ENCODE peak calls at places on chromosomes 1 and 21, in four cellular contexts. One of them, this sample, is unnamed.

GRCh38 chr1:152869808-152870419 is 8.2 kb upstream of the SMCP start:
- DNase-seq in IMR-90: peak; percentile 51
- DNase-seq in K562: peak; percentile 81
- DNase-seq in PC-9: peak; percentile 14
- DNase-seq in this sample: peak; percentile 89

GRCh38 chr21:31335957-31336738 is 7.9 kb downstream of the TIAM1 start:
- DNase-seq in IMR-90: peak; percentile 95
- DNase-seq in K562: no peak
- DNase-seq in PC-9: no peak
- DNase-seq in this sample: no peak

GRCh38 chr1:205928256-205928655 is 15.0 kb downstream of the SLC26A9 start:
- DNase-seq in IMR-90: no peak
- DNase-seq in K562: no peak
- DNase-seq in PC-9: no peak
- DNase-seq in this sample: no peak

GRCh38 chr1:110225212-110225611 is 15.1 kb downstream of the KCNC4 start:
- DNase-seq in IMR-90: no peak
- DNase-seq in K562: no peak
- DNase-seq in PC-9: no peak
- DNase-seq in this sample: no peak

GRCh38 chr1:983736-984475 is 2.0 kb upstream of the PERM1 start:
- DNase-seq in IMR-90: no peak
- DNase-seq in K562: peak; percentile 90
- DNase-seq in PC-9: peak; percentile 55
- DNase-seq in this sample: peak; percentile 70

GRCh38 chr1:36446261-36446660 is 4.0 kb downstream of the OSCP1 start:
- DNase-seq in IMR-90: no peak
- DNase-seq in K562: peak; percentile 57
- DNase-seq in PC-9: no peak
- DNase-seq in this sample: peak; percentile 60

GRCh38 chr1:152516082-152516481 is 1.8 kb downstream of the CRCT1 start:
- DNase-seq in IMR-90: no peak
- DNase-seq in K562: no peak
- DNase-seq in PC-9: no peak
- DNase-seq in this sample: no peak

GRCh38 chr1:23196627-23197328 is 20.5 kb downstream of the HTR1D start:
- DNase-seq in IMR-90: peak; percentile 98
- DNase-seq in K562: no peak
- DNase-seq in PC-9: peak; percentile 84
- DNase-seq in this sample: no peak

GRCh38 chr1:110674337-110675059 is at the start of gene KCNA3:
- DNase-seq in IMR-90: no peak
- DNase-seq in K562: no peak
- DNase-seq in PC-9: no peak
- DNase-seq in this sample: no peak

GRCh38 chr1:7645751-7646048 is 125.4 kb upstream of the VAMP3 start:
- DNase-seq in IMR-90: no peak
- DNase-seq in K562: no peak
- DNase-seq in PC-9: no peak
- DNase-seq in this sample: no peak

GRCh38 chr1:96632045-96632664 is 89.4 kb upstream of the PTBP2 start:
- DNase-seq in IMR-90: no peak
- DNase-seq in K562: no peak
- DNase-seq in PC-9: no peak
- DNase-seq in this sample: no peak

GRCh38 chr1:153262462-153263157 is 3.1 kb downstream of the LORICRIN start:
- DNase-seq in IMR-90: no peak
- DNase-seq in K562: no peak
- DNase-seq in PC-9: no peak
- DNase-seq in this sample: no peak

GRCh38 chr1:207603777-207604176 is 41.2 kb upstream of the CR1L start:
- DNase-seq in IMR-90: peak; percentile 57
- DNase-seq in K562: no peak
- DNase-seq in PC-9: no peak
- DNase-seq in this sample: no peak

GRCh38 chr1:232218955-232219865 is 410.7 kb downstream of the SIPA1L2 start:
- DNase-seq in IMR-90: no peak
- DNase-seq in K562: no peak
- DNase-seq in PC-9: no peak
- DNase-seq in this sample: no peak

GRCh38 chr1:26788515-26788785 is 700 bp downstream of the PIGV start:
- DNase-seq in IMR-90: no peak
- DNase-seq in K562: no peak
- DNase-seq in PC-9: no peak
- DNase-seq in this sample: no peak

GRCh38 chr1:214404154-214404553 is 123.2 kb downstream of the SMYD2 start:
- DNase-seq in IMR-90: peak; percentile 88
- DNase-seq in K562: no peak
- DNase-seq in PC-9: no peak
- DNase-seq in this sample: peak; percentile 63

GRCh38 chr1:181208967-181209366 is 120.5 kb downstream of the IER5 start:
- DNase-seq in IMR-90: no peak
- DNase-seq in K562: no peak
- DNase-seq in PC-9: no peak
- DNase-seq in this sample: no peak

GRCh38 chr1:46188295-46189030 is 9.8 kb downstream of the POMGNT1 start:
- DNase-seq in IMR-90: no peak
- DNase-seq in K562: peak; percentile 44
- DNase-seq in PC-9: peak; percentile 74
- DNase-seq in this sample: no peak

GRCh38 chr1:45410850-45411509 is 70.7 kb upstream of the MUTYH start:
- DNase-seq in IMR-90: no peak
- DNase-seq in K562: no peak
- DNase-seq in PC-9: peak; percentile 66
- DNase-seq in this sample: no peak

GRCh38 chr1:47948126-47948525 is 49.1 kb downstream of the TRABD2B start:
- DNase-seq in IMR-90: no peak
- DNase-seq in K562: no peak
- DNase-seq in PC-9: no peak
- DNase-seq in this sample: no peak

GRCh38 chr1:153649137-153649866 is 9.2 kb upstream of the SNAPIN start:
- DNase-seq in IMR-90: no peak
- DNase-seq in K562: peak; percentile 32
- DNase-seq in PC-9: no peak
- DNase-seq in this sample: no peak

GRCh38 chr1:34840426-34840825 is 19.1 kb downstream of the SMIM12 start:
- DNase-seq in IMR-90: no peak
- DNase-seq in K562: no peak
- DNase-seq in PC-9: no peak
- DNase-seq in this sample: no peak

GRCh38 chr1:43446881-43447835 is 6.6 kb downstream of the HYI start:
- DNase-seq in IMR-90: no peak
- DNase-seq in K562: no peak
- DNase-seq in PC-9: no peak
- DNase-seq in this sample: no peak

GRCh38 chr1:159000627-159001026 is 9.1 kb upstream of the IFI16 start:
- DNase-seq in IMR-90: peak; percentile 94
- DNase-seq in K562: no peak
- DNase-seq in PC-9: peak; percentile 56
- DNase-seq in this sample: no peak

GRCh38 chr1:213960963-213961362 is 26.8 kb upstream of the PROX1 start:
- DNase-seq in IMR-90: no peak
- DNase-seq in K562: no peak
- DNase-seq in PC-9: no peak
- DNase-seq in this sample: no peak

GRCh38 chr1:211236633-211237321 is 22.4 kb upstream of the RCOR3 start:
- DNase-seq in IMR-90: peak; percentile 17
- DNase-seq in K562: no peak
- DNase-seq in PC-9: no peak
- DNase-seq in this sample: no peak

GRCh38 chr1:235783148-235783776 is 83.4 kb downstream of the LYST start:
- DNase-seq in IMR-90: peak; percentile 73
- DNase-seq in K562: no peak
- DNase-seq in PC-9: peak; percentile 9
- DNase-seq in this sample: peak; percentile 69

GRCh38 chr1:7299329-7299799 is 471.7 kb upstream of the VAMP3 start:
- DNase-seq in IMR-90: peak; percentile 100
- DNase-seq in K562: no peak
- DNase-seq in PC-9: peak; percentile 9
- DNase-seq in this sample: no peak

GRCh38 chr1:109148838-109149555 is 35.1 kb downstream of the ELAPOR1 start:
- DNase-seq in IMR-90: no peak
- DNase-seq in K562: no peak
- DNase-seq in PC-9: no peak
- DNase-seq in this sample: no peak

GRCh38 chr1:91731815-91732214 is 154.1 kb downstream of the TGFBR3 start:
- DNase-seq in IMR-90: peak; percentile 49
- DNase-seq in K562: no peak
- DNase-seq in PC-9: peak; percentile 57
- DNase-seq in this sample: no peak

GRCh38 chr1:47656719-47657685 is 219.2 kb downstream of the FOXD2 start:
- DNase-seq in IMR-90: peak; percentile 39
- DNase-seq in K562: no peak
- DNase-seq in PC-9: no peak
- DNase-seq in this sample: no peak

GRCh38 chr1:226003502-226004170 is 4.5 kb upstream of the SDE2 start:
- DNase-seq in IMR-90: no peak
- DNase-seq in K562: no peak
- DNase-seq in PC-9: no peak
- DNase-seq in this sample: no peak

GRCh38 chr1:226001088-226001487 is 1.9 kb upstream of the SDE2 start:
- DNase-seq in IMR-90: no peak
- DNase-seq in K562: no peak
- DNase-seq in PC-9: no peak
- DNase-seq in this sample: no peak

GRCh38 chr1:226001852-226002666 is 2.9 kb upstream of the SDE2 start:
- DNase-seq in IMR-90: no peak
- DNase-seq in K562: peak; percentile 64
- DNase-seq in PC-9: peak; percentile 28
- DNase-seq in this sample: no peak

GRCh38 chr1:226004396-226004795 is 5.3 kb upstream of the SDE2 start:
- DNase-seq in IMR-90: no peak
- DNase-seq in K562: no peak
- DNase-seq in PC-9: no peak
- DNase-seq in this sample: no peak

DNA sequence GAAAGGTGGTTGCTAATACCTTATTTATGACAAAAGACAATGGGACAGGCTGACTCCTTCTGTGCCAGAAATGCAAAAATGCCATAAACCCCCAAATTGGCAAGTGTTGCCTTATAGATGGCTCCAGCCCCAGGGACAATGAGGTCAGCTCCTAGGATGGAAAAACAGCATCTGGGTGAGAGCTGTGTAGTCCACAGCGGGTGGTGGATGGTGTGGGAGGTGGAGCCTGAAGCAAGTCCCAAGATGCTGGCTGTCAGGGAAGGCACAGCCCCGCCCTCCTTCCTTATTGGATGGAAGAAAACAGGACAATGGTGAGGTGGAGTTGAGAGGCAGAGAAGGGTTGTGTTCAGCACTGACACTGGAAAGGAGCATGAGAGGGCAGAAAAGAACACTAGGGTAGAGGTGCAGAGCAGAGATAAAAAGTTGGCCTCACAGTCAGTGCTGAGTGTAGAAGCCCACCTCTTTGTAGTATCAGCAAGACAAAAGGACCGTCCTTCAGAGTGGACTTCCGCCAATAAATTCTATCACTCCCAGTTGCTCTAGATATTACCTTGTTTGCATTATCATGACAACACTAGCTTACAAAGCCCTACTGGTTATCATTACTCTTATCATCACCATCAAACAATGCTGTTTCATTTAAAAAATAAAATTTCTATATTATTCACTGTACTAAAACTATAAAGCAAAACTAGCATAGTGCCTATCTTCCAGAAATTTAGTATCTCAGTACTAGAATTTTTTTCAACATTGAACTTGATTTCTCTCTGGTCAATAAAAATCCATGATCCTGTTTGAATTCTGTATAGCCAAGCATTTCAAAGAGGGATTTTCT is 3.7 kb upstream of the SDE2 start:
- DNase-seq in IMR-90: peak; percentile 6
- DNase-seq in K562: peak; percentile 81
- DNase-seq in PC-9: peak; percentile 35
- DNase-seq in this sample: no peak
- H3K4me3 ChIP-seq in IMR-90: no peak overlapping the region
- H3K4me3 ChIP-seq in K562: no peak overlapping the region
- H3K4me3 ChIP-seq in PC-9: no peak overlapping the region
- H3K4me3 ChIP-seq in this sample: no peak overlapping the region

GRCh38 chr1:15410884-15411245 is 1.2 kb downstream of the EFHD2 start:
- DNase-seq in IMR-90: no peak
- DNase-seq in K562: no peak
- DNase-seq in PC-9: no peak
- DNase-seq in this sample: no peak
- H3K4me2 ChIP-seq in IMR-90: peak overlapping the region; percentile 73
- H3K4me2 ChIP-seq in K562: peak overlapping the region; percentile 82
- H3K4me2 ChIP-seq in PC-9: peak overlapping the region; percentile 94
- H3K4me2 ChIP-seq in this sample: peak overlapping the region; percentile 97

GRCh38 chr1:248007778-248008177 is 5.7 kb upstream of the OR2L5 start:
- DNase-seq in IMR-90: no peak
- DNase-seq in K562: no peak
- DNase-seq in PC-9: no peak
- DNase-seq in this sample: no peak
- H3K4me3 ChIP-seq in IMR-90: no peak overlapping the region
- H3K4me3 ChIP-seq in K562: no peak overlapping the region
- H3K4me3 ChIP-seq in PC-9: no peak overlapping the region
- H3K4me3 ChIP-seq in this sample: no peak overlapping the region

GRCh38 chr1:2177541-2177940 is 17.0 kb downstream of the FAAP20 start:
- DNase-seq in IMR-90: no peak
- DNase-seq in K562: no peak
- DNase-seq in PC-9: no peak
- DNase-seq in this sample: no peak

GRCh38 chr1:2175055-2175414 is 19.5 kb downstream of the FAAP20 start:
- DNase-seq in IMR-90: no peak
- DNase-seq in K562: no peak
- DNase-seq in PC-9: no peak
- DNase-seq in this sample: no peak

GRCh38 chr1:2174348-2175054 is 20.1 kb downstream of the FAAP20 start:
- DNase-seq in IMR-90: peak; percentile 54
- DNase-seq in K562: peak; percentile 88
- DNase-seq in PC-9: peak; percentile 56
- DNase-seq in this sample: peak; percentile 60

GRCh38 chr1:2176615-2177014 is 18.0 kb downstream of the FAAP20 start:
- DNase-seq in IMR-90: no peak
- DNase-seq in K562: no peak
- DNase-seq in PC-9: no peak
- DNase-seq in this sample: no peak

DNA sequence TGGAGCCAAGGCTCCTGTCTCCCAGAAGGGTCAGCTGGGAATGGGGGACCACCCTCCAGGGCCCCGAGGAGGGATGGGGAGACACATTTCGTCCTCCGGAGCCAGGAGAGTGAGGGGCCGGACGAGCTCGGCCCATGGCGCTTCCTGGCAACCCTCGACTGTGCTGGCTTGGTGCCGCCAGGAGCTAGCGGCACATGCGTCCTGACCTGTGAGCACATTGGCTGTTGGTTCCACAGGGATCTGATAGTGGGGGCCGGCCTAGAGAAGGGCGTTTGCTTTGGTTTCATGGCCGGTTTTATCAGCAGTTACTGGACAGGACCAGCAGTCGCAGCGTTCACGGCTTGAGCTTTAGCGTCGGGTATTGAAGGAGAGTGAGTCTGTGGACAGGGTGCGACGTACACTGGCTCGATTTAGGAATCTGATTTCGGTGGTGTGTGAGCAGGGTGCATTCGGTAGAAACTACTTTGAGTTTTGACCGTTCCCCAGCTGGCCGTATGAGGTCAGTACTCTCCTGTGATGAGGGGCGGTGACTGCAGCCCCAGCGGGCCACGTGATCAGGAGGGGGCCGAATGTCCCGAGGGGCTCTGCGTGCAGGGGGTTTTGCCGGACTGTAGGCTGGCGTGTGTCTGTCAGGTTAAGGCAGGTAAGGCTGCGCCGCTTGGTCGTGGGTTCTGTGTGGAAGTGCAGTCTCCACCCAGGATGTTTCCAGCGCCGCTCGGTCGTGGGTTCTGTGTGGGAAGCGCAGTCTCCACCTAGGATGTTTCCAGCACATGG is 18.7 kb downstream of the FAAP20 start:
- DNase-seq in IMR-90: no peak
- DNase-seq in K562: peak; percentile 92
- DNase-seq in PC-9: no peak
- DNase-seq in this sample: no peak
- H3K4me2 ChIP-seq in IMR-90: no peak overlapping the region
- H3K4me2 ChIP-seq in K562: peak overlapping the region; percentile 84
- H3K4me2 ChIP-seq in PC-9: no peak overlapping the region
- H3K4me2 ChIP-seq in this sample: no peak overlapping the region